ENCODE peak calls at places on chromosome 21, in six cellular contexts. L is adrenal gland, Q is PC-3, S is upper lobe of left lung, J is mucosa of descending colon, X is A673. K is an unnamed sample.

GRCh38 chr21:38126677-38127271 is 130.0 kb upstream of the KCNJ15 start:
- DNase-seq in Q (peak), X (peak), L (peak), S (peak), J (peak), K (peak)

GRCh38 chr21:25281134-25281533 is 326.1 kb downstream of the MRPL39 start:
- DNase-seq in S (no peak), Q (no peak), L (no peak), J (no peak), X (no peak), K (no peak)

GRCh38 chr21:33794586-33794985 is 121.0 kb downstream of the ATP5PO start:
- DNase-seq in J (no peak), X (no peak), Q (no peak), S (no peak), L (no peak), K (no peak)

GRCh38 chr21:16841917-16842316 is 670.9 kb upstream of the CXADR start:
- DNase-seq in L (no peak), X (no peak), J (no peak), Q (no peak), S (no peak), K (no peak)

GRCh38 chr21:29221259-29221744 is 77.4 kb upstream of the BACH1 start:
- DNase-seq in L (no peak), J (no peak), S (no peak), X (no peak), Q (no peak), K (peak)

GRCh38 chr21:22791986-22792560 is 1793.9 kb downstream of the NCAM2 start:
- DNase-seq in Q (peak), J (peak), S (no peak), X (peak), L (no peak), K (peak)

GRCh38 chr21:42537106-42537742 is 23.6 kb downstream of the SLC37A1 start:
- DNase-seq in X (peak), S (peak), J (no peak), Q (peak), L (no peak), K (no peak)

GRCh38 chr21:43348801-43349261 is 78.1 kb downstream of the SIK1 start:
- DNase-seq in X (no peak), L (no peak), J (no peak), Q (no peak), S (no peak), K (no peak)

GRCh38 chr21:38787461-38788274 is 18.1 kb upstream of the ETS2 start:
- DNase-seq in L (no peak), J (peak), S (peak), X (peak), Q (peak), K (peak)

GRCh38 chr21:34526618-34527290 is 14.7 kb upstream of the KCNE1 start:
- DNase-seq in X (peak), Q (peak), J (peak), S (peak), L (peak), K (peak)

GRCh38 chr21:26686278-26686677 is 113.2 kb upstream of the CYYR1 start:
- DNase-seq in S (no peak), L (no peak), X (peak), J (no peak), Q (peak), K (peak)

GRCh38 chr21:29523646-29524045 is 224.9 kb downstream of the BACH1 start:
- DNase-seq in Q (no peak), J (peak), X (no peak), S (no peak), L (no peak), K (peak)

GRCh38 chr21:42721341-42721824 is 68.0 kb downstream of the PDE9A start:
- DNase-seq in L (peak), S (no peak), J (peak), Q (peak), X (no peak), K (peak)

GRCh38 chr21:37821791-37822450 is 94.3 kb downstream of the KCNJ6 start:
- DNase-seq in L (no peak), S (no peak), X (no peak), J (no peak), Q (no peak), K (no peak)

GRCh38 chr21:38506606-38507331 is 8.5 kb upstream of the ERG start:
- DNase-seq in S (peak), J (peak), Q (no peak), X (no peak), L (no peak), K (no peak)

GRCh38 chr21:42818328-42818749 is 61.0 kb downstream of the WDR4 start:
- DNase-seq in X (peak), S (peak), L (peak), J (peak), Q (peak), K (peak)

GRCh38 chr21:40732243-40732642 is 114.7 kb downstream of the DSCAM start:
- DNase-seq in Q (no peak), S (no peak), J (no peak), X (no peak), L (no peak), K (peak)

GRCh38 chr21:37658994-37659458 is 257.2 kb downstream of the KCNJ6 start:
- DNase-seq in L (no peak), Q (peak), X (no peak), J (no peak), S (peak), K (peak)

GRCh38 chr21:30463713-30464112 is 16.5 kb downstream of the KRTAP19-1 start:
- DNase-seq in S (no peak), Q (peak), L (no peak), J (no peak), X (peak), K (no peak)

GRCh38 chr21:29973258-29973657 is 33.5 kb upstream of the GRIK1 start:
- DNase-seq in S (no peak), X (no peak), Q (no peak), L (no peak), J (no peak), K (no peak)

GRCh38 chr21:39676054-39676771 is 63.5 kb downstream of the B3GALT5 start:
- DNase-seq in X (no peak), S (no peak), L (no peak), J (no peak), Q (peak), K (peak)

GRCh38 chr21:37958493-37958892 is 42.2 kb upstream of the KCNJ6 start:
- DNase-seq in S (no peak), L (no peak), J (no peak), X (no peak), Q (no peak), K (no peak)

GRCh38 chr21:30468912-30469812 is 11.0 kb downstream of the KRTAP19-1 start:
- DNase-seq in J (no peak), X (no peak), Q (no peak), S (no peak), L (no peak), K (no peak)

GRCh38 chr21:41008971-41009370 is 159.0 kb upstream of the BACE2 start:
- DNase-seq in S (no peak), X (no peak), L (no peak), Q (no peak), J (no peak), K (no peak)

GRCh38 chr21:37484535-37485474 is 118.2 kb downstream of the DYRK1A start:
- DNase-seq in L (no peak), J (no peak), S (no peak), Q (no peak), X (no peak), K (peak)

GRCh38 chr21:33976082-33976979 is 60.7 kb upstream of the ATP5PO start:
- DNase-seq in S (peak), Q (peak), L (no peak), J (no peak), X (peak), K (peak)

GRCh38 chr21:42654179-42654912 is 925 bp downstream of the PDE9A start:
- DNase-seq in L (no peak), J (peak), Q (no peak), S (peak), X (peak), K (no peak)

GRCh38 chr21:28657576-28657975 is 335.1 kb downstream of the LTN1 start:
- DNase-seq in J (no peak), S (no peak), X (no peak), L (no peak), Q (no peak), K (no peak)

GRCh38 chr21:32735524-32735923 is 7.7 kb upstream of the SYNJ1 start:
- DNase-seq in J (no peak), L (no peak), S (no peak), X (no peak), Q (no peak), K (no peak)

GRCh38 chr21:32734214-32734613 is 6.4 kb upstream of the SYNJ1 start:
- DNase-seq in Q (no peak), S (no peak), J (no peak), L (no peak), X (no peak), K (no peak)

GRCh38 chr21:32742470-32742869 is 14.7 kb upstream of the SYNJ1 start:
- DNase-seq in L (no peak), X (no peak), S (no peak), J (no peak), Q (no peak), K (no peak)

GRCh38 chr21:32741336-32741735 is 13.5 kb upstream of the SYNJ1 start:
- DNase-seq in X (no peak), L (no peak), S (no peak), Q (no peak), J (no peak), K (no peak)

GRCh38 chr21:32739946-32740345 is 12.1 kb upstream of the SYNJ1 start:
- DNase-seq in X (no peak), Q (no peak), L (no peak), S (no peak), J (no peak), K (no peak)
- TF ChIP-seq CTCF in X (no peak), Q (no peak), L (no peak), S (no peak), J (no peak), K (no peak)

GRCh38 chr21:15524855-15525254 is 204.9 kb upstream of the USP25 start:
- DNase-seq in X (no peak), J (no peak), S (no peak), Q (no peak), L (no peak), K (no peak)

GRCh38 chr21:15517394-15517793 is 212.4 kb upstream of the USP25 start:
- DNase-seq in Q (no peak), X (no peak), J (no peak), L (no peak), S (no peak), K (no peak)

GRCh38 chr21:15522148-15522547 is 207.6 kb upstream of the USP25 start:
- DNase-seq in S (no peak), Q (no peak), L (no peak), J (no peak), X (no peak), K (no peak)

GRCh38 chr21:15521644-15522001 is 208.2 kb upstream of the USP25 start:
- DNase-seq in Q (no peak), J (no peak), S (no peak), X (no peak), L (no peak), K (no peak)

DNA sequence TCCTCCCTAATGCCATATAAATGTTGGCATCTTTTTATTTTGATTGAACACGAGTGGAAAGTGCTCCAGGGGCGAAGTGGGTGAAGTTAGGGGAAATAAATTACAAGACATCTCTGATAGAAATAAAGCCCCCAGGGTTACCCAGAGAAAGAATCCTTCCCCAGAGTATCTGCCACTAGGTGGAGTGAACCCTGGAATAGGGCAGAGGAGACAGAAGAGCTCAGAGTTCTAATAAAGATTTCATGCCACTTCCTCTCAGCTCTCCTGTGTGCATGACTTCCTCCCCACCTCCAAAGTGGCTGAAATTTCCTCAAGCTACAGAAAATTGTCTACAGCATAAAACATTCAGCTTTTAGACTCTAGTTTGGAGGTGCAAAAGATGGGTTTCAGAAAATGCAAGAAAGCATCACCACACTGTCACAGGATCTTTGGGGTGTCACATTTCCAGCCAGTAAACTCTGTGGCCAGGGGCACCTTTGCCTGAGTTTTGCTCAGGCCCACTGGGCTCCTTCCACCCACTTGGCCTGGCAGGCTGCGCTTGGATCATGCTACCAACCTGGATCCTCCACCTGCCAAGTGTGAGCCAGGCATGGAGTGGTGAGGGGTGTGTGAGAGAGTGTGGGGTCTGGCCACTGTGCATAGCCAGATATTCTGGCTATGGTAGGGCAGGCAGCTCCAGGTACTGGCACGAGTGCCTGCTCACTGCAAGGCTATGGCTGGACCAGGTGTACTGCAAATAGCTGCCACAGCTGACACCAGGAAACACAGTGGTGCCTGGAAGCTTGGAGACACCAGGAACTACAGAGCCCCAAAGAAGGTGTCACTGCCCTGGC is 208.8 kb upstream of the USP25 start:
- DNase-seq in X (peak), Q (peak), J (no peak), S (no peak), L (no peak), K (no peak)
- TF ChIP-seq CTCF in X (peak), Q (peak), J (no peak), S (no peak), L (no peak), K (peak)

GRCh38 chr21:45906196-45906805 is 75.3 kb upstream of the COL6A1 start:
- DNase-seq in Q (no peak), J (no peak), L (no peak), X (no peak), S (no peak), K (no peak)
- TF ChIP-seq CTCF in Q (no peak), J (no peak), L (no peak), X (no peak), S (no peak), K (no peak)

GRCh38 chr21:36035381-36035791 is 24.9 kb downstream of the SETD4 start:
- DNase-seq in J (no peak), S (no peak), L (peak), Q (no peak), X (no peak), K (no peak)
- TF ChIP-seq CTCF in J (no peak), S (no peak), L (no peak), Q (peak), X (no peak), K (no peak)

GRCh38 chr21:45385549-45386050 is 19.4 kb upstream of the COL18A1 start:
- DNase-seq in L (peak), S (no peak), J (no peak), X (no peak), Q (no peak), K (peak)
- TF ChIP-seq CTCF in L (no peak), S (no peak), J (no peak), X (no peak), Q (no peak), K (no peak)

DNA sequence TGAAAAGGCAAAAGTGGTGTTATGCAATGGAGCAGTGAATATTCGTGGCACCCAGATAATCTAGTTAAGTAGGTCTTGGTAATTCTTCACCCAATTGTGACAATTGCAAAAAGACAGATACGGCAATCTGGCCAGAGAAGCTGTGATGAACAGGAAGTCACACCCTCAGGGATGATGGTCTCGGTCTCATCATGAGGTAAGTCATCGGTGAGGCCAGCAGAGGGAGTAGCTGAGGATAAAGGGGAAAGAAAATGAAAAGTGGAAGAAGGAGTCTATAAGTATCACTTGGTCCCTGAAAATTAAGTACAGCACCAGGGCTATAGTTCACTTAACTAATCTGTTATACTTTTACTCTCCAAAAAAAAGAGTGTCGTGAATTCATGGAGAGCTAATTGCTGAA is 258.8 kb upstream of the NCAM2 start:
- DNase-seq in L (no peak), J (no peak), Q (peak), S (no peak), X (peak), K (no peak)
- TF ChIP-seq CTCF in L (no peak), J (no peak), Q (peak), S (no peak), X (peak), K (no peak)